ENCODE peak calls at places on chromosomes 7 and 10, in five cellular contexts. M, P, R, X and O are unnamed samples.

GRCh38 chr7:7953761-7954160 is 14.8 kb upstream of the GLCCI1 start:
- DNase-seq in M (no peak), R (no peak), P (no peak), X (no peak), O (no peak)

GRCh38 chr10:62501547-62501946 is 127.4 kb downstream of the ZNF365 start:
- DNase-seq in M (peak), P (no peak), X (peak), R (no peak), O (no peak)

GRCh38 chr7:105277341-105277740 is 111.4 kb downstream of the SRPK2 start:
- DNase-seq in R (no peak), M (peak), P (no peak), X (peak), O (no peak)

GRCh38 chr7:45982912-45983719 is 62.0 kb upstream of the IGFBP3 start:
- DNase-seq in X (no peak), P (no peak), R (no peak), M (no peak), O (peak)

GRCh38 chr7:22468609-22469008 is 31.4 kb downstream of the STEAP1B start:
- DNase-seq in M (no peak), P (no peak), X (no peak), R (no peak), O (no peak)

GRCh38 chr10:48332871-48333216 is 26.4 kb downstream of the MAPK8 start:
- DNase-seq in M (no peak), X (no peak), P (no peak), R (no peak), O (no peak)

GRCh38 chr7:5442757-5443305 is 19.2 kb upstream of the TNRC18 start:
- DNase-seq in P (no peak), X (no peak), R (no peak), M (no peak), O (no peak)

GRCh38 chr10:101321073-101321472 is 32.9 kb upstream of the BTRC start:
- DNase-seq in M (no peak), R (no peak), P (no peak), X (no peak), O (no peak)

GRCh38 chr10:95841711-95842498 is 65.9 kb upstream of the CC2D2B start:
- DNase-seq in X (peak), R (peak), P (no peak), M (peak), O (no peak)

GRCh38 chr7:106848851-106849442 is 16.1 kb upstream of the PIK3CG start:
- DNase-seq in M (peak), X (peak), P (no peak), R (peak), O (no peak)

GRCh38 chr10:124045794-124046355 is 47.5 kb downstream of the CHST15 start:
- DNase-seq in P (no peak), X (no peak), M (no peak), R (no peak), O (peak)

GRCh38 chr7:139693651-139694388 is 84.0 kb downstream of the HIPK2 start:
- DNase-seq in P (no peak), X (no peak), M (no peak), R (no peak), O (no peak)

GRCh38 chr10:29646238-29646902 is 11.6 kb upstream of the SVIL start:
- DNase-seq in R (no peak), X (peak), M (peak), P (no peak), O (no peak)

GRCh38 chr7:35906191-35906908 is 105.5 kb downstream of the SEPTIN7 start:
- DNase-seq in X (peak), P (peak), M (peak), R (peak), O (no peak)

GRCh38 chr10:77233466-77233865 is 404.1 kb downstream of the KCNMA1 start:
- DNase-seq in X (no peak), M (no peak), R (peak), P (no peak), O (no peak)

GRCh38 chr7:2525931-2526630 is 6.5 kb downstream of the LFNG start:
- DNase-seq in R (no peak), M (no peak), P (no peak), X (no peak), O (no peak)

GRCh38 chr10:58299580-58299979 is 30.6 kb downstream of the CISD1 start:
- DNase-seq in P (peak), R (peak), M (no peak), X (peak), O (peak)

GRCh38 chr10:29946614-29946952 is 112.8 kb downstream of the JCAD start:
- DNase-seq in M (no peak), R (no peak), P (no peak), X (no peak), O (no peak)

GRCh38 chr10:13957856-13958255 is 371.1 kb downstream of the PRPF18 start:
- DNase-seq in P (no peak), X (no peak), R (peak), M (no peak), O (no peak)

GRCh38 chr7:116277070-116277469 is 66.7 kb downstream of the TES start:
- DNase-seq in M (no peak), R (no peak), X (no peak), P (no peak), O (no peak)

GRCh38 chr10:17394854-17395253 is 59.5 kb downstream of the ST8SIA6 start:
- DNase-seq in P (no peak), X (no peak), M (no peak), R (no peak), O (no peak)

GRCh38 chr7:157488326-157488725 is 151.5 kb downstream of the DNAJB6 start:
- DNase-seq in M (no peak), R (no peak), P (no peak), X (peak), O (no peak)

GRCh38 chr7:105496501-105496900 is 25.6 kb downstream of the PUS7 start:
- DNase-seq in X (peak), R (no peak), M (peak), P (no peak), O (no peak)

GRCh38 chr10:43665054-43665453 is 16.4 kb upstream of the ZNF32 start:
- DNase-seq in M (no peak), P (no peak), R (no peak), X (no peak), O (no peak)

GRCh38 chr10:79411546-79412495 is 33.6 kb downstream of the ZCCHC24 start:
- DNase-seq in M (no peak), R (no peak), X (no peak), P (no peak), O (peak)

GRCh38 chr10:133461841-133462240 is 8.1 kb downstream of the SCART1 start:
- DNase-seq in R (no peak), P (no peak), M (no peak), X (no peak), O (no peak)

GRCh38 chr10:49647985-49648795 is 31.3 kb upstream of the C10orf53 start:
- DNase-seq in X (no peak), R (no peak), P (no peak), M (no peak), O (peak)

GRCh38 chr7:51133992-51134391 is 182.6 kb downstream of the COBL start:
- DNase-seq in X (no peak), R (no peak), P (no peak), M (no peak), O (no peak)

GRCh38 chr10:104576611-104577010 is 64.5 kb upstream of the SORCS3 start:
- DNase-seq in P (no peak), X (no peak), R (no peak), M (no peak), O (no peak)

GRCh38 chr10:18400201-18400910 is 251.0 kb downstream of the NSUN6 start:
- DNase-seq in R (peak), X (no peak), P (no peak), M (no peak), O (no peak)

GRCh38 chr10:16950686-16951681 is 133.8 kb upstream of the RSU1 start:
- DNase-seq in P (no peak), R (peak), X (peak), M (peak), O (no peak)

GRCh38 chr7:47591655-47592572 is 10.0 kb upstream of the TNS3 start:
- DNase-seq in M (no peak), P (no peak), X (peak), R (peak), O (no peak)

GRCh38 chr10:1659221-1659791 is 78.0 kb downstream of the ADARB2 start:
- DNase-seq in X (no peak), P (no peak), M (no peak), R (no peak), O (no peak)

GRCh38 chr7:30988346-30989005 is 24.7 kb downstream of the GHRHR start:
- DNase-seq in P (no peak), R (peak), X (peak), M (no peak), O (peak)

GRCh38 chr7:74033372-74034311 is 5.7 kb downstream of the ELN start:
- DNase-seq in R (no peak), X (no peak), P (no peak), M (no peak), O (peak)

GRCh38 chr7:70619659-70620058 is 512.3 kb upstream of the GALNT17 start:
- DNase-seq in M (no peak), R (no peak), X (no peak), P (no peak), O (no peak)

GRCh38 chr10:43671659-43672555 is 23.2 kb upstream of the ZNF32 start:
- DNase-seq in P (peak), R (peak), X (peak), M (peak), O (no peak)

GRCh38 chr7:115476666-115477065 is 553.9 kb downstream of the TFEC start:
- DNase-seq in M (no peak), X (no peak), R (peak), P (no peak), O (no peak)

GRCh38 chr7:101943889-101944605 is 126.6 kb downstream of the CUX1 start:
- DNase-seq in P (no peak), X (peak), M (no peak), R (no peak), O (peak)

GRCh38 chr7:101941481-101942383 is 124.3 kb downstream of the CUX1 start:
- DNase-seq in P (peak), M (peak), R (no peak), X (peak), O (peak)

GRCh38 chr7:101942603-101943210 is 125.3 kb downstream of the CUX1 start:
- DNase-seq in X (peak), P (no peak), R (no peak), M (peak), O (peak)

GRCh38 chr7:101944611-101945010 is 127.2 kb downstream of the CUX1 start:
- DNase-seq in R (no peak), X (no peak), P (no peak), M (no peak), O (peak)

DNA sequence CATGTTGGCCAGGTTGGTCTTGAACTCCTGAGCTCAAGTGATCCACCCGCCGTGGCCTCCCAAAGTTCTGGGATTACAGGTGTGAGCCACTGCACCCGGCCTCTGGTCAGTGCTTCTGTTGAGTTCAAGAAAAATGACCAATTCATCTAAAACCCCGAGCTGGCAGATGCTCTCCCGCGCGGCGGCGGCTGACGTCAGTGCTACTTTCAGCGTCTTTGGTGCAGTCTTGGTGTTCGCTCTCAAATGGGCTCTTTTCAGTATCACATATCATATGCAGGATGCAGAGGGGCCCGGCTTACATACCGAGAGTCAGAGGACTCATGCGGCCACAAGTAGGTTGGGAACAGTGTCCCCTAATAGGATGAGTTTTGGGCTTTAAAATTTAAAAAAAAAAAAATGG is 125.9 kb downstream of the CUX1 start:
- DNase-seq in M (no peak), P (no peak), X (no peak), R (no peak), O (no peak)
- H3K27ac ChIP-seq in M (no peak), P (no peak), X (peak), R (no peak), O (no peak)

DNA sequence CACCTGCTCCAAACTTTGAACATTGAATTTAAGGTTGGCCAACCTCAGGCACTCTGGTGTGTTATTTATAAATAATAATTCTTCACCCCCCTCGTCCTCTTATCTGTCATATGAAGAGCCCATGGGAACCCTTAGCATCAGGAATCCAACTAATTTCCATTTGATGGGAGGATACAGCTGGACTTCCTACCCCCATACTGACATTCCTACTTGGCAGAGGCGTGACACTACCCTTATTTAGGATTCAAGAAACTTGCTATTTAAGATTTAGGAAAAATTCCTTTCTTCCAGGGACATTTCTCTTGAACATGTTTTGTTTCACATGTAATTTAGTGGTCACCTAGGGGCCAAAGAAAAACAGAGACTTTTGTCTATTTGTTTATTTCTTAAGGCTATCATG is 171.9 kb upstream of the NRP1 start:
- DNase-seq in R (no peak), P (no peak), X (no peak), M (no peak), O (no peak)
- H3K4me3 ChIP-seq in R (no peak), P (no peak), X (no peak), M (no peak), O (no peak)

GRCh38 chr7:130951303-130951975 is 217.4 kb upstream of the KLF14 start:
- DNase-seq in R (no peak), P (no peak), X (no peak), M (no peak), O (no peak)
- H3K27ac ChIP-seq in R (no peak), P (peak), X (no peak), M (no peak), O (no peak)

DNA sequence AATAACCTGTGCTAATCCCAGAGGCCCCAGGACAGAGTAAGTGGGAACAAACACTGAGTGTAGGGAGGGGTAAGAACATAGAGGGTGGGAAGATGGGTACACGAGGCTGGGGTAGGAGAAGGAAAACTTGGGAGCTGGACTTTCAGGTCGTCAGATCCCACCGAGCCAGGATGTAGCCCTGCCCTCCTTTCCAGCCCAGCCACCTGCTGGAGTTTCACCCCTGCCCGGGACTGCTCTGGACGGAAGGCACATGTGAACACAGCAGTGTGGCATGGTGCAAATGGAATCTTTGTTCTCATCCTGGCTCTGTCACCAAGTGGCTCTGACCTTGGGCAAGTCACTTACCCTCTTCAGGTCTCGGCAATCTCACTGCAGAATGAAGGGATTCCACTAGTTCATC is 52.8 kb downstream of the PODXL start:
- DNase-seq in X (no peak), P (no peak), R (no peak), M (no peak), O (no peak)
- H3K4me3 ChIP-seq in X (no peak), P (no peak), R (no peak), M (no peak), O (no peak)